ENCODE peak calls at places on chromosomes 16 and 17, in six cellular contexts. One of them, this sample, is unnamed.

GRCh38 chr17:35242805-35243458 is at the start of gene SLFN5:
- DNase-seq in H1: peak; percentile 69
- DNase-seq in astrocyte of the spinal cord: peak; percentile 93
- DNase-seq in dorsolateral prefrontal cortex: peak; percentile 81
- DNase-seq in neural crest cell: peak; percentile 79
- DNase-seq in tibial nerve: peak; percentile 95
- DNase-seq in this sample: peak; percentile 83

GRCh38 chr16:62638324-62638911 is 602.2 kb upstream of the CDH8 start:
- DNase-seq in astrocyte of the spinal cord: no peak
- DNase-seq in tibial nerve: no peak
- DNase-seq in H1: no peak
- DNase-seq in neural crest cell: no peak
- DNase-seq in dorsolateral prefrontal cortex: no peak
- DNase-seq in this sample: no peak

GRCh38 chr17:76492989-76493501 is 8.2 kb downstream of the RHBDF2 start:
- DNase-seq in tibial nerve: no peak
- DNase-seq in dorsolateral prefrontal cortex: no peak
- DNase-seq in H1: no peak
- DNase-seq in neural crest cell: no peak
- DNase-seq in astrocyte of the spinal cord: peak; percentile 87
- DNase-seq in this sample: no peak

GRCh38 chr17:43938838-43939182 is 3.5 kb downstream of the PPY start:
- DNase-seq in H1: no peak
- DNase-seq in astrocyte of the spinal cord: no peak
- DNase-seq in tibial nerve: no peak
- DNase-seq in dorsolateral prefrontal cortex: no peak
- DNase-seq in neural crest cell: no peak
- DNase-seq in this sample: no peak

GRCh38 chr17:48546924-48547838 is 2.3 kb upstream of the HOXB2 start:
- DNase-seq in tibial nerve: no peak
- DNase-seq in astrocyte of the spinal cord: peak; percentile 69
- DNase-seq in H1: no peak
- DNase-seq in neural crest cell: no peak
- DNase-seq in dorsolateral prefrontal cortex: no peak
- DNase-seq in this sample: no peak

GRCh38 chr17:77420804-77421634 is 280.2 kb downstream of the SEC14L1 start:
- DNase-seq in H1: no peak
- DNase-seq in tibial nerve: no peak
- DNase-seq in neural crest cell: no peak
- DNase-seq in dorsolateral prefrontal cortex: no peak
- DNase-seq in astrocyte of the spinal cord: peak; percentile 92
- DNase-seq in this sample: peak; percentile 59

GRCh38 chr17:57340160-57340981 is 84.0 kb downstream of the MSI2 start:
- DNase-seq in astrocyte of the spinal cord: no peak
- DNase-seq in dorsolateral prefrontal cortex: no peak
- DNase-seq in neural crest cell: no peak
- DNase-seq in tibial nerve: no peak
- DNase-seq in H1: no peak
- DNase-seq in this sample: no peak

GRCh38 chr16:87552772-87553171 is 49.5 kb upstream of the JPH3 start:
- DNase-seq in dorsolateral prefrontal cortex: no peak
- DNase-seq in neural crest cell: no peak
- DNase-seq in H1: no peak
- DNase-seq in astrocyte of the spinal cord: no peak
- DNase-seq in tibial nerve: no peak
- DNase-seq in this sample: no peak

GRCh38 chr17:29760771-29761682 is 138.3 kb upstream of the CORO6 start:
- DNase-seq in H1: peak; percentile 36
- DNase-seq in dorsolateral prefrontal cortex: peak; percentile 70
- DNase-seq in neural crest cell: peak; percentile 64
- DNase-seq in astrocyte of the spinal cord: peak; percentile 90
- DNase-seq in tibial nerve: peak; percentile 84
- DNase-seq in this sample: peak; percentile 78

GRCh38 chr16:2160915-2161551 is 5.5 kb downstream of the TRAF7 start:
- DNase-seq in H1: no peak
- DNase-seq in neural crest cell: no peak
- DNase-seq in tibial nerve: peak; percentile 65
- DNase-seq in dorsolateral prefrontal cortex: no peak
- DNase-seq in astrocyte of the spinal cord: no peak
- DNase-seq in this sample: peak; percentile 46

GRCh38 chr16:8945626-8946296 is 17.9 kb downstream of the USP7 start:
- DNase-seq in H1: no peak
- DNase-seq in dorsolateral prefrontal cortex: no peak
- DNase-seq in astrocyte of the spinal cord: no peak
- DNase-seq in tibial nerve: no peak
- DNase-seq in neural crest cell: no peak
- DNase-seq in this sample: no peak

GRCh38 chr16:2955779-2956565 is 8.1 kb upstream of the KREMEN2 start:
- DNase-seq in dorsolateral prefrontal cortex: no peak
- DNase-seq in H1: no peak
- DNase-seq in tibial nerve: no peak
- DNase-seq in astrocyte of the spinal cord: no peak
- DNase-seq in neural crest cell: no peak
- DNase-seq in this sample: no peak

GRCh38 chr17:44397479-44398440 is 8.3 kb upstream of the ITGA2B start:
- DNase-seq in astrocyte of the spinal cord: no peak
- DNase-seq in dorsolateral prefrontal cortex: no peak
- DNase-seq in neural crest cell: no peak
- DNase-seq in tibial nerve: no peak
- DNase-seq in H1: no peak
- DNase-seq in this sample: no peak

GRCh38 chr16:21302898-21303528 is 24.9 kb upstream of the CRYM start:
- DNase-seq in tibial nerve: no peak
- DNase-seq in H1: no peak
- DNase-seq in astrocyte of the spinal cord: peak; percentile 55
- DNase-seq in neural crest cell: no peak
- DNase-seq in dorsolateral prefrontal cortex: no peak
- DNase-seq in this sample: no peak

GRCh38 chr16:79042886-79043285 is 557.7 kb downstream of the MAF start:
- DNase-seq in astrocyte of the spinal cord: no peak
- DNase-seq in H1: no peak
- DNase-seq in tibial nerve: no peak
- DNase-seq in dorsolateral prefrontal cortex: no peak
- DNase-seq in neural crest cell: no peak
- DNase-seq in this sample: no peak

GRCh38 chr17:76240461-76241204 is at the start of gene RNF157:
- DNase-seq in astrocyte of the spinal cord: peak; percentile 43
- DNase-seq in H1: no peak
- DNase-seq in dorsolateral prefrontal cortex: peak; percentile 56
- DNase-seq in tibial nerve: no peak
- DNase-seq in neural crest cell: peak; percentile 66
- DNase-seq in this sample: peak; percentile 65

GRCh38 chr16:1788095-1788707 is 5.3 kb downstream of the IGFALS start:
- DNase-seq in neural crest cell: no peak
- DNase-seq in H1: no peak
- DNase-seq in tibial nerve: no peak
- DNase-seq in dorsolateral prefrontal cortex: no peak
- DNase-seq in astrocyte of the spinal cord: no peak
- DNase-seq in this sample: peak; percentile 16

GRCh38 chr17:75105269-75106080 is 4.3 kb upstream of the ARMC7 start:
- DNase-seq in neural crest cell: no peak
- DNase-seq in tibial nerve: no peak
- DNase-seq in H1: no peak
- DNase-seq in astrocyte of the spinal cord: peak; percentile 68
- DNase-seq in dorsolateral prefrontal cortex: no peak
- DNase-seq in this sample: peak; percentile 80

GRCh38 chr17:56110463-56111138 is 42.7 kb upstream of the ANKFN1 start:
- DNase-seq in astrocyte of the spinal cord: no peak
- DNase-seq in dorsolateral prefrontal cortex: no peak
- DNase-seq in H1: no peak
- DNase-seq in tibial nerve: no peak
- DNase-seq in neural crest cell: no peak
- DNase-seq in this sample: no peak

GRCh38 chr17:41383690-41384089 is 1.6 kb upstream of the KRT34 start:
- DNase-seq in tibial nerve: no peak
- DNase-seq in astrocyte of the spinal cord: no peak
- DNase-seq in dorsolateral prefrontal cortex: no peak
- DNase-seq in H1: no peak
- DNase-seq in neural crest cell: no peak
- DNase-seq in this sample: no peak

GRCh38 chr16:8583712-8584111 is 6.6 kb downstream of the TMEM114 start:
- DNase-seq in dorsolateral prefrontal cortex: no peak
- DNase-seq in H1: no peak
- DNase-seq in astrocyte of the spinal cord: no peak
- DNase-seq in neural crest cell: no peak
- DNase-seq in tibial nerve: no peak
- DNase-seq in this sample: no peak

GRCh38 chr17:62665599-62665998 is 38.1 kb downstream of the MRC2 start:
- DNase-seq in dorsolateral prefrontal cortex: no peak
- DNase-seq in astrocyte of the spinal cord: no peak
- DNase-seq in H1: no peak
- DNase-seq in neural crest cell: no peak
- DNase-seq in tibial nerve: no peak
- DNase-seq in this sample: no peak

GRCh38 chr17:45971698-45972141 is 27.3 kb upstream of the STH start:
- DNase-seq in neural crest cell: no peak
- DNase-seq in astrocyte of the spinal cord: no peak
- DNase-seq in tibial nerve: no peak
- DNase-seq in H1: no peak
- DNase-seq in dorsolateral prefrontal cortex: no peak
- DNase-seq in this sample: no peak

GRCh38 chr17:45974916-45975630 is 24.0 kb upstream of the STH start:
- DNase-seq in H1: no peak
- DNase-seq in astrocyte of the spinal cord: no peak
- DNase-seq in dorsolateral prefrontal cortex: no peak
- DNase-seq in tibial nerve: no peak
- DNase-seq in neural crest cell: no peak
- DNase-seq in this sample: no peak

GRCh38 chr17:45973943-45974859 is 24.8 kb upstream of the STH start:
- DNase-seq in astrocyte of the spinal cord: no peak
- DNase-seq in dorsolateral prefrontal cortex: no peak
- DNase-seq in tibial nerve: no peak
- DNase-seq in neural crest cell: no peak
- DNase-seq in H1: no peak
- DNase-seq in this sample: no peak

GRCh38 chr17:45972531-45972930 is 26.5 kb upstream of the STH start:
- DNase-seq in tibial nerve: no peak
- DNase-seq in H1: no peak
- DNase-seq in dorsolateral prefrontal cortex: no peak
- DNase-seq in astrocyte of the spinal cord: no peak
- DNase-seq in neural crest cell: no peak
- DNase-seq in this sample: no peak

GRCh38 chr17:45973099-45973838 is 25.8 kb upstream of the STH start:
- DNase-seq in dorsolateral prefrontal cortex: no peak
- DNase-seq in neural crest cell: no peak
- DNase-seq in astrocyte of the spinal cord: no peak
- DNase-seq in H1: no peak
- DNase-seq in tibial nerve: no peak
- DNase-seq in this sample: no peak
- TF ChIP-seq CTCF in dorsolateral prefrontal cortex: no peak
- TF ChIP-seq CTCF in neural crest cell: no peak
- TF ChIP-seq CTCF in astrocyte of the spinal cord: no peak
- TF ChIP-seq CTCF in H1: no peak
- TF ChIP-seq CTCF in tibial nerve: no peak
- TF ChIP-seq CTCF in this sample: no peak

GRCh38 chr16:83937922-83938875 is 14.8 kb upstream of the OSGIN1 start:
- DNase-seq in neural crest cell: no peak
- DNase-seq in dorsolateral prefrontal cortex: no peak
- DNase-seq in H1: no peak
- DNase-seq in astrocyte of the spinal cord: no peak
- DNase-seq in tibial nerve: no peak
- DNase-seq in this sample: no peak
- TF ChIP-seq CTCF in neural crest cell: no peak
- TF ChIP-seq CTCF in dorsolateral prefrontal cortex: no peak
- TF ChIP-seq CTCF in H1: no peak
- TF ChIP-seq CTCF in astrocyte of the spinal cord: no peak
- TF ChIP-seq CTCF in tibial nerve: no peak
- TF ChIP-seq CTCF in this sample: no peak

DNA sequence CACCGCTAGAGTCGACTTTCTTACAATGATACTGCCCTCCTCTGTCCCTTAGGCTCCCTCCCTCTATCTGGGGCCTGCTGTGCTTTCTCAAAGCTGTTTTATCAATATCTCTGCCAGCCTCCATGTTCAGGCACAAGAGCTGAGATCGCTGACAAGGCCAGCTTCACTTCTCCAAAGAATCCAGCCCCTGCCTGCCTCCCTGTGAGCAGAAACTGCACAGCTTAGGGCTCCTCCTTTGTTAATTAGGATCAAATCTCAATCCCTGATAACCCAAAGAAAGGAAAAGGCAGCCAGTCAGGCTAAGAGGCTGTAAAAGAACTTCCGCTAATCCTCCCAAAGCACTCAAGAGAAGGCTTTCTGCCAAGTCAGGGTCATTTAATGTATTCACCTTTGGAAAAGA is 616.0 kb upstream of the CDH11 start:
- DNase-seq in dorsolateral prefrontal cortex: no peak
- DNase-seq in tibial nerve: no peak
- DNase-seq in astrocyte of the spinal cord: no peak
- DNase-seq in H1: no peak
- DNase-seq in neural crest cell: no peak
- DNase-seq in this sample: no peak
- TF ChIP-seq CTCF in dorsolateral prefrontal cortex: no peak
- TF ChIP-seq CTCF in tibial nerve: no peak
- TF ChIP-seq CTCF in astrocyte of the spinal cord: no peak
- TF ChIP-seq CTCF in H1: no peak
- TF ChIP-seq CTCF in neural crest cell: no peak
- TF ChIP-seq CTCF in this sample: no peak

GRCh38 chr16:54929090-54930033 is 1.3 kb upstream of the IRX5 start:
- DNase-seq in dorsolateral prefrontal cortex: peak; percentile 97
- DNase-seq in tibial nerve: peak; percentile 95
- DNase-seq in neural crest cell: peak; percentile 99
- DNase-seq in H1: peak; percentile 97
- DNase-seq in astrocyte of the spinal cord: peak; percentile 99
- DNase-seq in this sample: peak; percentile 100
- TF ChIP-seq CTCF in dorsolateral prefrontal cortex: no peak
- TF ChIP-seq CTCF in tibial nerve: no peak
- TF ChIP-seq CTCF in neural crest cell: peak; percentile 43
- TF ChIP-seq CTCF in H1: no peak
- TF ChIP-seq CTCF in astrocyte of the spinal cord: peak; percentile 27
- TF ChIP-seq CTCF in this sample: no peak

DNA sequence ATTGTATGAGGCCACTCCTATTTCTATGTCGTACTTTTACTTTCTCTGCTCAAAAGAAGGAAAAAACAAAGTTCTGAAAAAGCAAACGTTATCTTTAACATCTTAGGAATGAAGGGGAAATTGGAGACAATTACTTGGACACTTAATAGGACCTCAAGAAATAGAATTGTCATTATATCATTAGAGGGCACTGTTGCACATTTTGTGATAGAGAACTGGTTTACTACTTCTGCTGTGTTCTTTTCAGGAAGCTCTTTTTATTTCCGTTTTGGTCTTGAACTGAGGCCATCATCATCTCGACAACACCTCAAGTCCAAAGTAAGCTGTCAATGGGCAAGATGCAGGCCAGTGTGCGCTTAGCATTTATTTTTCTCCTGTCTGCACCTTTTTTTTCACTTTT is 14.6 kb downstream of the COG4 start:
- DNase-seq in tibial nerve: no peak
- DNase-seq in neural crest cell: no peak
- DNase-seq in astrocyte of the spinal cord: no peak
- DNase-seq in dorsolateral prefrontal cortex: no peak
- DNase-seq in H1: no peak
- DNase-seq in this sample: no peak
- TF ChIP-seq CTCF in tibial nerve: no peak
- TF ChIP-seq CTCF in neural crest cell: no peak
- TF ChIP-seq CTCF in astrocyte of the spinal cord: peak; percentile 15
- TF ChIP-seq CTCF in dorsolateral prefrontal cortex: no peak
- TF ChIP-seq CTCF in H1: no peak
- TF ChIP-seq CTCF in this sample: no peak